ENCODE peak calls at places on chromosomes 6 and 20, in seven cellular contexts. T, R, C, O, I, B and Y are unnamed samples.
A peak's percentile ranks its signal among the peaks of the same experiment; 100 is the strongest.

GRCh38 chr6:133467982-133468380 is 226.8 kb downstream of the EYA4 start:
- DNase-seq in T (no peak), R (no peak), C (no peak), O (no peak), I (no peak), B (no peak), Y (no peak)

GRCh38 chr6:133315811-133316210 is 74.7 kb downstream of the EYA4 start:
- DNase-seq in T (no peak), R (no peak), C (no peak), O (no peak), I (no peak), B (no peak), Y (no peak)

GRCh38 chr6:43790031-43790430 is 20.0 kb downstream of the VEGFA start:
- DNase-seq in T (peak; percentile 81), R (no peak), C (peak; percentile 64), O (no peak), I (no peak), B (peak; percentile 22), Y (peak; percentile 87)

GRCh38 chr20:44618318-44618731 is 33.2 kb downstream of the ADA start:
- DNase-seq in T (no peak), R (peak; percentile 26), C (peak; percentile 65), O (no peak), I (no peak), B (peak; percentile 68), Y (no peak)

GRCh38 chr20:46011631-46012482 is 3.1 kb downstream of the MMP9 start:
- DNase-seq in T (no peak), R (no peak), C (peak; percentile 60), O (peak; percentile 88), I (peak; percentile 100), B (peak; percentile 84), Y (peak; percentile 61)

GRCh38 chr6:157317129-157317814 is 6.0 kb downstream of the TMEM242 start:
- DNase-seq in T (peak; percentile 96), R (peak; percentile 94), C (peak; percentile 68), O (no peak), I (no peak), B (no peak), Y (peak; percentile 96)

GRCh38 chr6:47413752-47414516 is 63.7 kb upstream of the CD2AP start:
- DNase-seq in T (no peak), R (peak; percentile 67), C (no peak), O (no peak), I (peak; percentile 77), B (no peak), Y (no peak)

GRCh38 chr6:41488392-41489129 is 57.6 kb upstream of the FOXP4 start:
- DNase-seq in T (no peak), R (peak; percentile 43), C (no peak), O (no peak), I (peak; percentile 69), B (peak; percentile 83), Y (no peak)

GRCh38 chr6:168525926-168526630 is 85.1 kb downstream of the SMOC2 start:
- DNase-seq in T (no peak), R (no peak), C (no peak), O (no peak), I (no peak), B (no peak), Y (no peak)

GRCh38 chr6:4280721-4281120 is 145.3 kb upstream of the ECI2 start:
- DNase-seq in T (no peak), R (peak; percentile 87), C (no peak), O (no peak), I (no peak), B (no peak), Y (no peak)

GRCh38 chr6:78810146-78810545 is 57.2 kb upstream of the IRAK1BP1 start:
- DNase-seq in T (no peak), R (peak; percentile 77), C (no peak), O (no peak), I (peak; percentile 82), B (no peak), Y (no peak)

GRCh38 chr6:167047554-167047953 is 48.4 kb downstream of the CEP43 start:
- DNase-seq in T (no peak), R (no peak), C (no peak), O (peak; percentile 76), I (no peak), B (no peak), Y (no peak)

GRCh38 chr6:165636415-165637048 is 26.5 kb downstream of the PDE10A start:
- DNase-seq in T (no peak), R (no peak), C (no peak), O (no peak), I (peak; percentile 85), B (no peak), Y (no peak)

GRCh38 chr6:110221738-110222137 is 41.5 kb downstream of the CDC40 start:
- DNase-seq in T (no peak), R (no peak), C (no peak), O (no peak), I (no peak), B (no peak), Y (no peak)

GRCh38 chr20:32333988-32334885 is 23.9 kb upstream of the ASXL1 start:
- DNase-seq in T (no peak), R (no peak), C (peak; percentile 66), O (peak; percentile 87), I (no peak), B (peak; percentile 86), Y (peak; percentile 83)

GRCh38 chr6:53100561-53100960 is 35.4 kb downstream of the FBXO9 start:
- DNase-seq in T (no peak), R (no peak), C (no peak), O (no peak), I (no peak), B (no peak), Y (no peak)

GRCh38 chr6:79984261-79984660 is 20.2 kb upstream of the TTK start:
- DNase-seq in T (no peak), R (peak; percentile 71), C (no peak), O (no peak), I (peak; percentile 56), B (no peak), Y (no peak)

GRCh38 chr6:47188588-47189021 is 121.1 kb downstream of the TNFRSF21 start:
- DNase-seq in T (no peak), R (peak; percentile 99), C (no peak), O (no peak), I (no peak), B (no peak), Y (no peak)

GRCh38 chr20:49323622-49324238 is 45.9 kb upstream of the ZNFX1 start:
- DNase-seq in T (peak; percentile 31), R (peak; percentile 73), C (no peak), O (no peak), I (peak; percentile 69), B (no peak), Y (no peak)

DNA sequence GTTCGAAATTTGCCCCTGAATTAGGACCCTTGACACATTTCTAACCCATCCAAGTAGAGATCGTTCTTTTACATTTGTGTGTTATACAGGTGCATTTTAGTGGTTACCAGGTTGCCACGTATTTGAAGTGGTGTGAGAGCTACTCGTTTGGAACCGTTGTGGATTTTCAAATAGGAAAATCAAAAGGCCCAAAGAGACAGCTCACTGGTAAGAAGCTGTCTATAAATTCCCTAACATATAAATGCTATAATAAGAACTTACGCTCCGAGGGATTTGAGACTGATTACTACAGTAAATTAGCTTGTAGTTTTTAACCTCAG is 1.6 kb upstream of the REV3L start:
- DNase-seq in T (no peak), R (no peak), C (no peak), O (no peak), I (no peak), B (no peak), Y (no peak)
- H3K4me1 ChIP-seq in T (peaks cover 24% of the 10 kb centered on the region), R (peaks cover 19% of the 10 kb centered on the region), C (peaks cover 51% of the 10 kb centered on the region), O (peaks cover 29% of the 10 kb centered on the region), I (peaks cover 15% of the 10 kb centered on the region), B (peaks cover 11% of the 10 kb centered on the region), Y (peaks cover 27% of the 10 kb centered on the region)

GRCh38 chr6:31689249-31690110 is 8.6 kb upstream of the LY6G5C start:
- DNase-seq in T (no peak), R (no peak), C (no peak), O (no peak), I (peak; percentile 72), B (no peak), Y (no peak)
- TF ChIP-seq CTCF in T (peak; percentile 27), R (peak; percentile 46), C (peak; percentile 26), O (peak; percentile 19), I (peak; percentile 69), B (no peak), Y (peak; percentile 24)

GRCh38 chr6:6946477-6947145 is 161.2 kb upstream of the RREB1 start:
- DNase-seq in T (no peak), R (no peak), C (no peak), O (no peak), I (no peak), B (no peak), Y (no peak)

GRCh38 chr6:6941201-6941600 is 166.6 kb upstream of the RREB1 start:
- DNase-seq in T (no peak), R (no peak), C (no peak), O (no peak), I (no peak), B (no peak), Y (no peak)

GRCh38 chr6:6940031-6940664 is 167.6 kb upstream of the RREB1 start:
- DNase-seq in T (no peak), R (no peak), C (no peak), O (no peak), I (no peak), B (no peak), Y (no peak)

GRCh38 chr6:6943411-6943810 is 164.3 kb upstream of the RREB1 start:
- DNase-seq in T (no peak), R (no peak), C (no peak), O (no peak), I (no peak), B (no peak), Y (no peak)

GRCh38 chr6:6942826-6943225 is 164.9 kb upstream of the RREB1 start:
- DNase-seq in T (no peak), R (no peak), C (peak; percentile 65), O (peak; percentile 78), I (no peak), B (peak; percentile 80), Y (no peak)
- H3K4me3 ChIP-seq in T (no peak overlapping the region), R (no peak overlapping the region), C (peak overlapping the region; percentile 18), O (no peak overlapping the region), I (no peak overlapping the region), B (peak overlapping the region; percentile 45), Y (no peak overlapping the region)

GRCh38 chr6:163522033-163522432 is 107.5 kb downstream of the QKI start:
- DNase-seq in T (no peak), R (no peak), C (no peak), O (no peak), I (no peak), B (no peak), Y (no peak)

GRCh38 chr6:163526356-163526755 is 111.8 kb downstream of the QKI start:
- DNase-seq in T (no peak), R (no peak), C (no peak), O (no peak), I (no peak), B (no peak), Y (no peak)

GRCh38 chr6:163529605-163530004 is 115.1 kb downstream of the QKI start:
- DNase-seq in T (no peak), R (peak; percentile 86), C (no peak), O (no peak), I (no peak), B (no peak), Y (no peak)

GRCh38 chr6:163530406-163530805 is 115.9 kb downstream of the QKI start:
- DNase-seq in T (no peak), R (no peak), C (no peak), O (no peak), I (no peak), B (no peak), Y (no peak)

DNA sequence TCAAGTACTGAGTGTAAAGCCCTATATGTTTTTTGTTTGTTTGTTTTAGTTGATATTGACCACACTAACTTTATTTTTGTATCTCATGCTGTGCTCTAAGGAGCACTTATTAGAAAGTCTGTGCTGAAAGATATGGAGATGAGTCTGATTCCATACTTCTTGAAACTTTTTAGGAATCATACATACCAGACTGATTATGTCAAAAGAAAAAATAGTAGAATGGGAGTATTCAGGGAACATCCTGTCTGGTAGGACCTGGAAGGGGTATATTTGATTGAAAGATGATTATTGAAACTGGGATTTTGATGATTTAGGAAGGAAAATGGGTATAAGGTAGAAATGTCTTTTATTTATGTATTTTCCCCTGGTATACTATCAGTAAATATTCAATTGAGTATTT is 111.4 kb downstream of the QKI start:
- DNase-seq in T (no peak), R (no peak), C (no peak), O (no peak), I (no peak), B (no peak), Y (no peak)
- H3K4me1 ChIP-seq in T (peaks cover 67% of the 10 kb centered on the region), R (peaks cover 33% of the 10 kb centered on the region), C (peaks cover 100% of the 10 kb centered on the region), O (peaks cover 52% of the 10 kb centered on the region), I (peaks cover 17% of the 10 kb centered on the region), B (peaks cover 12% of the 10 kb centered on the region), Y (peaks cover 85% of the 10 kb centered on the region)